ENCODE peak calls at places on chromosomes 11 and 22, in seven cellular contexts. M is G401; C is anterior cingulate cortex; S is CD8-positive, alpha-beta T cell; X is CD8-positive, alpha-beta memory T cell; Q is AG04450; U is brain microvascular endothelial cell. O is an unnamed sample.
A peak's percentile ranks its signal among the peaks of the same experiment; 100 is the strongest.

GRCh38 chr11:19342036-19342435 is 101.3 kb upstream of the E2F8 start:
- DNase-seq in M (no peak), C (no peak), S (no peak), X (no peak), Q (no peak), U (no peak), O (no peak)

GRCh38 chr11:69285766-69286165 is 8.2 kb upstream of the MYEOV start:
- DNase-seq in M (no peak), C (no peak), S (no peak), X (no peak), Q (no peak), U (no peak), O (no peak)

GRCh38 chr22:49664891-49665290 is 162.8 kb downstream of the BRD1 start:
- DNase-seq in M (no peak), C (no peak), S (no peak), X (no peak), Q (no peak), U (no peak), O (no peak)

GRCh38 chr11:65215441-65216076 is 33.8 kb downstream of the CAPN1 start:
- DNase-seq in M (no peak), C (no peak), S (no peak), X (no peak), Q (no peak), U (no peak), O (no peak)

GRCh38 chr11:119422505-119423416 is at the start of gene THY1:
- DNase-seq in M (peak; percentile 89), C (peak; percentile 63), S (no peak), X (no peak), Q (no peak), U (no peak), O (no peak)

GRCh38 chr11:554824-555499 is 5.6 kb downstream of the LMNTD2 start:
- DNase-seq in M (peak; percentile 76), C (no peak), S (peak; percentile 70), X (peak; percentile 69), Q (no peak), U (no peak), O (no peak)

GRCh38 chr22:33000342-33001280 is 57.6 kb downstream of the SYN3 start:
- DNase-seq in M (peak; percentile 28), C (peak; percentile 9), S (peak; percentile 4), X (no peak), Q (no peak), U (peak; percentile 47), O (no peak)

GRCh38 chr11:45089251-45089650 is 57.2 kb upstream of the PRDM11 start:
- DNase-seq in M (peak; percentile 99), C (no peak), S (no peak), X (no peak), Q (peak; percentile 68), U (peak; percentile 50), O (no peak)

GRCh38 chr11:12259956-12260355 is 117.4 kb upstream of the PARVA start:
- DNase-seq in M (no peak), C (no peak), S (no peak), X (no peak), Q (no peak), U (no peak), O (no peak)

GRCh38 chr11:82229346-82229745 is 504.3 kb downstream of the FAM181B start:
- DNase-seq in M (peak; percentile 29), C (no peak), S (no peak), X (no peak), Q (no peak), U (peak; percentile 18), O (no peak)

GRCh38 chr11:86947541-86947940 is 7.7 kb downstream of the FZD4 start:
- DNase-seq in M (no peak), C (no peak), S (no peak), X (no peak), Q (no peak), U (peak; percentile 43), O (no peak)

GRCh38 chr11:5620606-5621521 is 3.9 kb upstream of the TRIM34 start:
- DNase-seq in M (no peak), C (no peak), S (no peak), X (no peak), Q (peak; percentile 78), U (peak; percentile 90), O (no peak)

GRCh38 chr11:44627911-44628729 is 62.7 kb downstream of the CD82 start:
- DNase-seq in M (peak; percentile 99), C (peak; percentile 96), S (no peak), X (no peak), Q (no peak), U (no peak), O (no peak)

GRCh38 chr22:37211853-37212173 is 464 bp downstream of the SSTR3 start:
- DNase-seq in M (peak; percentile 17), C (no peak), S (no peak), X (no peak), Q (no peak), U (no peak), O (no peak)

GRCh38 chr22:28002863-28003565 is 84.0 kb upstream of the PITPNB start:
- DNase-seq in M (no peak), C (no peak), S (no peak), X (no peak), Q (no peak), U (no peak), O (no peak)

GRCh38 chr11:34269031-34269430 is 88.8 kb downstream of the ABTB2 start:
- DNase-seq in M (no peak), C (no peak), S (no peak), X (no peak), Q (no peak), U (no peak), O (no peak)

GRCh38 chr11:60924110-60924905 is at the start of gene TMEM132A:
- DNase-seq in M (peak; percentile 90), C (peak; percentile 77), S (no peak), X (no peak), Q (no peak), U (peak; percentile 62), O (no peak)

GRCh38 chr22:35604671-35605457 is 12.3 kb downstream of the MB start:
- DNase-seq in M (no peak), C (no peak), S (no peak), X (no peak), Q (no peak), U (peak; percentile 27), O (no peak)

GRCh38 chr11:67640021-67640757 is 626 bp upstream of the TBX10 start:
- DNase-seq in M (peak; percentile 44), C (peak; percentile 55), S (peak; percentile 36), X (peak; percentile 29), Q (no peak), U (peak; percentile 24), O (no peak)

GRCh38 chr11:58254936-58255335 is 13.1 kb downstream of the OR10W1 start:
- DNase-seq in M (no peak), C (no peak), S (no peak), X (no peak), Q (no peak), U (no peak), O (no peak)

GRCh38 chr11:46330887-46331652 is 16.2 kb upstream of the DGKZ start:
- DNase-seq in M (peak; percentile 34), C (no peak), S (peak; percentile 36), X (peak; percentile 49), Q (no peak), U (no peak), O (no peak)

GRCh38 chr22:17797721-17798559 is 23.7 kb upstream of the BID start:
- DNase-seq in M (no peak), C (no peak), S (no peak), X (no peak), Q (no peak), U (no peak), O (no peak)

O was measured in SIG-M5.